ENCODE peak calls at places on chromosomes 1 and 21, in seven cellular contexts. U is endothelial cell; X is head of caudate nucleus; S is activated CD8-positive, alpha-beta memory T cell treated with anti-CD3 and anti-CD28 coated beads, Interleukin-2, amount 10 ng/mL, durations not matched to agents 7 days and 5 days; L is posterior cingulate gyrus; W is T-cell; K is activated T-cell treated with anti-CD3 and anti-CD28 coated beads for 48 hours. O is an unnamed sample.

GRCh38 chr1:101918277-101918676 is 78.4 kb downstream of the OLFM3 start:
- DNase-seq in K (no peak), W (no peak), S (no peak), L (no peak), U (no peak), X (no peak), O (no peak)

GRCh38 chr21:17732306-17732705 is 86.8 kb downstream of the C21orf91 start:
- DNase-seq in W (no peak), U (no peak), K (no peak), S (no peak), X (no peak), L (no peak), O (no peak)

GRCh38 chr1:220924331-220924730 is 45.1 kb downstream of the HLX start:
- DNase-seq in W (no peak), U (no peak), X (no peak), K (no peak), S (no peak), L (no peak), O (no peak)

GRCh38 chr1:152328801-152329391 is 3.9 kb upstream of the FLG start:
- DNase-seq in K (no peak), S (no peak), X (no peak), W (no peak), L (no peak), U (no peak), O (no peak)

GRCh38 chr1:44655609-44656008 is 18.7 kb downstream of the TMEM53 start:
- DNase-seq in L (no peak), X (no peak), W (no peak), U (peak), K (no peak), S (no peak), O (no peak)

GRCh38 chr1:188249813-188250212 is 1421.1 kb downstream of the PLA2G4A start:
- DNase-seq in L (no peak), W (no peak), U (peak), S (no peak), K (no peak), X (no peak), O (peak)

GRCh38 chr1:53413175-53414001 is 45.8 kb upstream of the DMRTB1 start:
- DNase-seq in W (peak), U (no peak), S (peak), K (peak), X (peak), L (peak), O (no peak)

GRCh38 chr1:63874278-63874880 is 100.6 kb downstream of the ROR1 start:
- DNase-seq in L (no peak), X (no peak), S (no peak), K (no peak), U (no peak), W (no peak), O (no peak)

GRCh38 chr1:39668894-39669293 is 3.0 kb downstream of the NT5C1A start:
- DNase-seq in K (no peak), X (no peak), S (no peak), W (no peak), L (no peak), U (no peak), O (no peak)

GRCh38 chr1:26610781-26611180 is 81.2 kb downstream of the RPS6KA1 start:
- DNase-seq in S (no peak), X (no peak), K (no peak), W (no peak), U (no peak), L (no peak), O (no peak)

GRCh38 chr1:47996060-47996405 is 1.2 kb downstream of the TRABD2B start:
- DNase-seq in K (no peak), U (no peak), S (no peak), W (no peak), X (no peak), L (no peak), O (no peak)

GRCh38 chr1:21937372-21938121 is 437 bp upstream of the HSPG2 start:
- DNase-seq in S (peak), W (peak), U (peak), L (peak), X (peak), K (peak), O (peak)

GRCh38 chr1:47030170-47030805 is 6.8 kb downstream of the CYP4X1 start:
- DNase-seq in S (no peak), W (no peak), K (no peak), L (no peak), X (no peak), U (no peak), O (no peak)

GRCh38 chr1:81706650-81707435 is 93.9 kb upstream of the ADGRL2 start:
- DNase-seq in K (no peak), W (no peak), U (no peak), L (no peak), X (no peak), S (no peak), O (no peak)

GRCh38 chr21:35779690-35780570 is 280.4 kb downstream of the SETD4 start:
- DNase-seq in U (no peak), L (no peak), X (no peak), S (no peak), W (no peak), K (no peak), O (no peak)

GRCh38 chr1:47993881-47994625 is 3.1 kb downstream of the TRABD2B start:
- DNase-seq in K (no peak), L (no peak), W (no peak), S (no peak), X (no peak), U (no peak), O (no peak)

GRCh38 chr1:61170328-61171238 is 88.2 kb downstream of the NFIA start:
- DNase-seq in K (no peak), U (no peak), S (no peak), W (no peak), X (no peak), L (no peak), O (no peak)

GRCh38 chr1:47935163-47935562 is 62.0 kb downstream of the TRABD2B start:
- DNase-seq in U (no peak), W (no peak), K (no peak), L (no peak), X (no peak), S (no peak), O (no peak)

GRCh38 chr1:30876451-30877204 is 31.9 kb downstream of the SDC3 start:
- DNase-seq in L (no peak), X (no peak), W (no peak), S (no peak), K (no peak), U (no peak), O (no peak)

GRCh38 chr21:15009964-15010363 is 54.8 kb downstream of the NRIP1 start:
- DNase-seq in U (no peak), W (no peak), S (no peak), K (no peak), X (no peak), L (no peak), O (no peak)

GRCh38 chr1:101239095-101240040 is 2.5 kb downstream of the S1PR1 start:
- DNase-seq in L (no peak), K (peak), X (no peak), U (no peak), W (peak), S (peak), O (no peak)